ENCODE peak calls at places on chromosomes 3 and 15, in seven cellular contexts. L, Q, T, Z, B, X and G are unnamed samples.

GRCh38 chr3:36196058-36196457 is 184.2 kb upstream of the STAC start:
- DNase-seq in X (no peak), Q (no peak), T (no peak), L (no peak), B (no peak), Z (no peak), G (no peak)

GRCh38 chr15:94286581-94286980 is 55.2 kb downstream of the MCTP2 start:
- DNase-seq in X (no peak), Z (no peak), L (no peak), Q (no peak), B (no peak), T (no peak), G (no peak)

GRCh38 chr15:98567951-98568350 is 80.4 kb upstream of the IGF1R start:
- DNase-seq in B (peak), X (no peak), Q (no peak), T (no peak), Z (no peak), L (no peak), G (no peak)

GRCh38 chr3:32817195-32817560 is 619 bp upstream of the TRIM71 start:
- DNase-seq in X (peak), B (no peak), Q (no peak), L (no peak), T (no peak), Z (no peak), G (no peak)

GRCh38 chr15:100728371-100729201 is 126.2 kb downstream of the ASB7 start:
- DNase-seq in Q (no peak), L (no peak), Z (no peak), B (no peak), X (no peak), T (no peak), G (no peak)

GRCh38 chr3:194527726-194528125 is 40.9 kb upstream of the ATP13A3 start:
- DNase-seq in X (no peak), Z (no peak), L (no peak), B (no peak), T (no peak), Q (no peak), G (no peak)

GRCh38 chr3:69088033-69088432 is 3.3 kb downstream of the ARL6IP5 start:
- DNase-seq in Q (no peak), B (peak), T (no peak), Z (no peak), X (no peak), L (no peak), G (peak)

GRCh38 chr15:43867096-43867495 is 40.3 kb downstream of the WDR76 start:
- DNase-seq in Q (no peak), L (no peak), Z (no peak), X (no peak), T (no peak), B (no peak), G (no peak)

GRCh38 chr15:25374143-25374542 is 64.7 kb downstream of the UBE3A start:
- DNase-seq in B (no peak), L (no peak), Q (no peak), Z (no peak), T (no peak), X (no peak), G (no peak)

GRCh38 chr3:120182613-120183524 is 88.6 kb upstream of the GSK3B start:
- DNase-seq in L (no peak), Q (no peak), T (no peak), Z (no peak), B (peak), X (peak), G (peak)

GRCh38 chr3:188497021-188497420 is 343.1 kb downstream of the LPP start:
- DNase-seq in B (no peak), X (no peak), Q (no peak), L (no peak), Z (no peak), T (no peak), G (no peak)

GRCh38 chr15:57751177-57751800 is 44.8 kb downstream of the POLR2M start:
- DNase-seq in Q (no peak), X (no peak), Z (no peak), B (peak), L (no peak), T (no peak), G (peak)
- TF ChIP-seq CTCF in Q (peak), X (no peak), Z (peak), B (peak), L (peak), T (peak), G (peak)

DNA sequence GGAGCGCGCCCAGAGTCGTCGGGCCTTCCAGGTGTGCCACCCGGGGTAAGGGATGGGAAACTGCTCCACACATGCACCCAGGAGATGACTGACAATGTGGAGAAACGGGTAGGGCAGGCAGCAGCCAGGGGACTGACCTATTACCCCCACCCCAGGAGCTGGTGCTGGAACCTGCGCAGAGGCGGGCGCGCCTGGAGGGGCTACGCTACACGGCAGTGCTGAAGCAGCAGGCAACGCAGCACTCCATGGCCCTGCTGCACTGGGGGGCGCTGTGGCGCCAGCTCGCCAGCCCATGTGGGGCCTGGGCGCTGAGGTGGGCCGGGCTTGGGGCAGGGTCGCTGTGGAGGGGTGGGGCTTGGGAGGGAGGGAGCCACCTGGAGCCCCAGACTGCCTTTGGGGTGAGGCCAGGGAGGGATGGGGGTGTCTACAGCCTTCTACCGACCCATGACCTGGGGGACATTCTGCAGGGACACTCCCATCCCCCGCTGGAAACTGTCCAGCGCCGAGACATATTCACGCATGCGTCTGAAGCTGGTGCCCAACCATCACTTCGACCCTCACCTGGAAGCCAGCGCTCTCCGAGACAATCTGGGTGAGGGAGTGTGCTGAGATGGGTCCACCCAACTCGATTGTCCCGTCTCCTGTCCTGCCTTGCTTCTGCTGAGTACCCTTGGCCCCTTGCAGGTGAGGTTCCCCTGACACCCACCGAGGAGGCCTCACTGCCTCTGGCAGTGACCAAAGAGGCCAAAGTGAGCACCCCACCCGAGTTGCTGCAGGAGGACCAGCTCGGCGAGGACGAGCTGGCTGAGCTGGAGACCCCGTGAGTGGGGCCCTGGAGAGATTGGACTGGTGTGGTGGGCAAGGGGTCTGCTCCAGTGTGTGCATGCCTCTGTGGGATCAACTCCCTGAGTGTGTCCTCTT is 23.3 kb downstream of the NBEAL2 start:
- DNase-seq in B (no peak), X (no peak), L (no peak), Q (peak), Z (peak), T (no peak), G (no peak)
- TF ChIP-seq CTCF in B (no peak), X (no peak), L (no peak), Q (no peak), Z (no peak), T (no peak), G (peak)

GRCh38 chr15:91142097-91142744 is 42.2 kb downstream of the SV2B start:
- DNase-seq in B (no peak), Z (no peak), T (no peak), L (no peak), Q (no peak), X (no peak), G (no peak)
- TF ChIP-seq CTCF in B (no peak), Z (no peak), T (peak), L (no peak), Q (peak), X (peak), G (peak)

GRCh38 chr3:39146611-39147373 is 6.6 kb downstream of the CSRNP1 start:
- DNase-seq in T (peak), B (peak), L (peak), Z (peak), Q (peak), X (peak), G (peak)

GRCh38 chr3:39147374-39147709 is 6.0 kb downstream of the CSRNP1 start:
- DNase-seq in B (no peak), Z (no peak), Q (no peak), L (no peak), T (no peak), X (peak), G (no peak)

GRCh38 chr3:39144748-39145380 is 8.5 kb downstream of the CSRNP1 start:
- DNase-seq in Q (no peak), Z (no peak), T (no peak), X (no peak), B (no peak), L (no peak), G (no peak)

GRCh38 chr3:39147711-39148115 is 5.7 kb downstream of the CSRNP1 start:
- DNase-seq in T (no peak), L (peak), Q (no peak), Z (no peak), X (no peak), B (peak), G (no peak)

DNA sequence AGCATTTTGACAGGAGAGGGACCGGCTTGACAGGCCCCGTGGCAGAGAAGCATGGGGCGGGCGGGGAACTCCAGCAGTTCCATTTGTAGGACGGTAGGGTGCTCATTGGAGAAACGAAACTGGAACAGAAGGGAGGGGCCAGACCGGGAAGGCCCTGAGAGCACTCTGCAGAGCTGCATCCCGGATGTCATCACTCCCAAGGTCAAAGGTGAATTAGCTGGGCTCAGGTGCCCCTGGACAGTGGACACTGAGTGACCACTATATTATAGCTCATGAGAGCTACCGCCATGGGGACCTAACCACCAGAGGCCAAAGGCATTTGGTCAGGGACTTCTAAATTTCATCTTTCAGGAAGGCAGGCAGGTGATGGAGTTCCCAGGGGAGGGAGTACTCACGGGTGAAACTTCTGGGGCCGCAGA is 7.3 kb downstream of the CSRNP1 start:
- DNase-seq in X (peak), L (no peak), Q (no peak), T (no peak), B (no peak), Z (no peak), G (no peak)
- TF ChIP-seq CTCF in X (no peak), L (no peak), Q (no peak), T (peak), B (no peak), Z (no peak), G (no peak)

GRCh38 chr3:23926246-23926645 is 9.3 kb downstream of the RPL15 start:
- DNase-seq in X (no peak), Q (no peak), Z (no peak), L (no peak), T (no peak), B (no peak), G (no peak)

GRCh38 chr3:23928525-23928924 is 11.6 kb downstream of the RPL15 start:
- DNase-seq in T (no peak), X (no peak), Q (no peak), Z (no peak), L (no peak), B (no peak), G (no peak)

GRCh38 chr3:23923786-23924185 is 6.9 kb downstream of the RPL15 start:
- DNase-seq in L (no peak), Z (no peak), B (peak), T (no peak), Q (no peak), X (no peak), G (peak)

GRCh38 chr3:23931597-23931996 is 13.5 kb upstream of the NR1D2 start:
- DNase-seq in B (no peak), Z (no peak), T (no peak), X (no peak), Q (no peak), L (no peak), G (no peak)

DNA sequence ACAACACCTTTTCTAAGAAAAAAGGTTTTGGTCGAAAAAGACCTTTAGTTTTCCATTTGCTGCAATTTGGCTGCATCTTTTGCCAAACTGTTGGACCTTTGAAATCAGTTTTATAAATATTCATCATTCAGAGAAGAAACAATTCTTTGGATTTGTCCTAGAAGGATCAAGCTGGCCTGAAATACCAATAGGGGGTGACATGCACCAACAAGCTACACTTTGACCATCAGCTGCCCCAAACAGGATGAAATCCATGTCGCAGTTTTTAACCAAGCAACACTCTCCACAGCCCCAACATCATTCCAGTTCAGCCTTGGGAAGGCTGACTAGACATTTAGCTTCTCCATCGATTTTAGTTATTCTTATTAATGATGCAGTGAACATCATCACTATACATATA is 9.8 kb downstream of the RPL15 start:
- DNase-seq in X (no peak), Q (no peak), B (no peak), T (no peak), L (no peak), Z (no peak), G (no peak)
- TF ChIP-seq CTCF in X (no peak), Q (peak), B (no peak), T (peak), L (no peak), Z (peak), G (peak)

DNA sequence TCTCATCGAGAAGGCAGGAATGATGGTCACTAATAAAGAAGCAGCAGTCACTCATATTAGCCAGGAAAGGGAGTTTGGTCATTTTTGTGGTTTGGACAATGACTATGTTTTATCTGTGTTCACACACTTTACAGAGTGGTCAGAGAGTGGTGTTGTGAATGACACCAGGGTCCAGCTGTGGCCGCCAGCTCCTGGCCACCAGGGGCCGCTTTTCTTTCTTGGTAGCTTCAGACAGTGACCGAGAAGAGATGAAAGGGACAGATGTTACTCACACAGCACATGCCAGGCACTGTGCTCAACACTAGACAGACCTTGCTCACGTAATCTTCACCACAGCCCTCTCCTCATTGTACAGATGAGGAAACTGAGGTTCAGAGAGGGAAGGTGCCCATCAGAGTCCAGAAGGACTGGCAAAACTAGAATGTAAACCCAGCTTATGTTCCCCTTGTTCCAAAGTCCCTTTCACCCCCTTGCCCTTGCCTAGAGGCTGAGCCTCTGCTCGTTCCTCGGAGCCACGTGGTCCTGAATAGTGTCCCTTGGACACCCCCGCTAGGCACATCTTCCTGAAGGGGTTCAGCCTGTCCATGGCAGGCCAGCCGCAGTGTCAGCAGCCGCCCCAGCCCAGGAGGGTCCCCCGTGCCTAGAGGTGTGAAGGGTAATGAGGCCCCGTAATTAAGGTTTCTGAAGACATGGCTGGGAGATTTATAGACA is 55.6 kb downstream of the CYP11A1 start:
- DNase-seq in X (no peak), L (no peak), B (no peak), Z (no peak), Q (no peak), T (no peak), G (peak)
- TF ChIP-seq CTCF in X (no peak), L (no peak), B (peak), Z (peak), Q (no peak), T (peak), G (peak)

GRCh38 chr3:14991148-14991742 is 43.9 kb downstream of the NR2C2 start:
- DNase-seq in B (no peak), Z (no peak), T (no peak), Q (no peak), L (no peak), X (no peak), G (no peak)

GRCh38 chr3:14984581-14985113 is 37.3 kb downstream of the NR2C2 start:
- DNase-seq in T (no peak), X (no peak), L (no peak), B (no peak), Z (no peak), Q (no peak), G (no peak)

GRCh38 chr3:14989943-14990753 is 42.8 kb downstream of the NR2C2 start:
- DNase-seq in X (no peak), T (peak), L (peak), Q (no peak), B (peak), Z (no peak), G (no peak)

GRCh38 chr3:14991818-14992612 is 44.6 kb downstream of the NR2C2 start:
- DNase-seq in Z (no peak), Q (no peak), T (no peak), B (no peak), X (no peak), L (no peak), G (peak)

DNA sequence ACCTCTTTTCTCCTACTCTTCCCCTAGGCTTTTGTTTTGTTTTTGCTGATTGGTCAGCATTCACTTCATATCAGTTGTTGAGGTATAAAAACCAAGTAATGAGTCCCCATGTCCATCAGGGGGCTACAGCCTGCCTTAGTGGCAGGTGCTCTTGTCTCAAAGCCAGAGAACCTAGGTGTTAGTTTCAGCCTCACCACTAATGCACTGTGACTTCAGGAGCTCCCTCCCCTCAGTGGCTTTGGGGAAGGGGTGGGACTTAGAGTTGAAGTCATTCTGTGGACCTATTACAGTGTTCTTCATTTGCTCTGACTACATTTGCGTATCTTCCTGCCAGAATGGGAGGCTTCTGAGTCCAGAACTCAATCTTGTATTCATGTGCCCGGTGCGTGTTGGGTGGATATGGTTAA is 41.6 kb downstream of the NR2C2 start:
- DNase-seq in Q (no peak), L (no peak), X (peak), Z (no peak), T (no peak), B (no peak), G (no peak)
- TF ChIP-seq CTCF in Q (no peak), L (no peak), X (peak), Z (no peak), T (no peak), B (no peak), G (no peak)

GRCh38 chr3:109035082-109035481 is 81.4 kb upstream of the GUCA1C start:
- DNase-seq in Q (no peak), T (no peak), L (no peak), X (no peak), B (no peak), Z (no peak), G (no peak)

GRCh38 chr3:109028753-109029152 is 75.1 kb upstream of the GUCA1C start:
- DNase-seq in B (no peak), Q (no peak), Z (no peak), L (no peak), T (no peak), X (no peak), G (no peak)

GRCh38 chr3:109033000-109033660 is 79.5 kb upstream of the GUCA1C start:
- DNase-seq in Z (no peak), X (no peak), L (no peak), Q (no peak), B (no peak), T (no peak), G (no peak)
- TF ChIP-seq CTCF in Z (no peak), X (no peak), L (no peak), Q (no peak), B (no peak), T (no peak), G (no peak)

GRCh38 chr15:55742498-55742926 is 440 bp downstream of the PRTG start:
- DNase-seq in L (peak), X (peak), T (peak), Q (no peak), Z (no peak), B (peak), G (no peak)
- TF ChIP-seq CTCF in L (no peak), X (no peak), T (no peak), Q (no peak), Z (no peak), B (no peak), G (peak)

DNA sequence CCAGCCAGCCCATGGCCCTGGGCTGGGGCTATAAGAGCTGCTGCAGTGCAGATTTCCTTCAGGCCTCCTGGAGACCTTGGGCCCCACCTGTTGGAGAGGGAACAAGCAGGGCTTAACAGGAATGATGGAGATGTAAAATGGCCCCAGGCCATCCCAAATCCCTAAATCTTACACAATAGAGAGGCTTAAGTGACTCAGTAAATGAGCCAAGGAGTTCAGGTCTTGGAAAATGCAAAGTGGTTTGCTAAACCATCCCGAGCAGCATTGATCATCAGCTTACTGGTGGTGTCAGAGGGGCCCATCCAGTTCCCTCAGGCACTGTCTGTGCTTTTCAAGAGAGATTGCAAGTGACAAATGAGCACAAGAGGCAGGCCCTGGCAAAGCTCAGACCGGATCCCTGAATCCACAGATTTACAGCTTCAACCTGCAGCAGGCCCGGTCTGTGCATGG is 325.5 kb downstream of the UACA start:
- DNase-seq in Q (no peak), B (no peak), T (no peak), L (no peak), Z (no peak), X (no peak), G (no peak)
- TF ChIP-seq CTCF in Q (no peak), B (no peak), T (no peak), L (no peak), Z (no peak), X (no peak), G (no peak)